ENCODE peak calls at places on chromosome 3, in four cellular contexts. N, P, Q and L are unnamed samples.

GRCh38 chr3:177810162-177810623 is 612.9 kb upstream of the TBL1XR1 start:
- DNase-seq in N (no peak), P (no peak), Q (peak; percentile 81), L (peak; percentile 98)

GRCh38 chr3:65836047-65836446 is 202.7 kb downstream of the MAGI1 start:
- DNase-seq in N (no peak), P (no peak), Q (peak; percentile 26), L (no peak)

GRCh38 chr3:125104639-125105038 is 48.8 kb upstream of the HEG1 start:
- DNase-seq in N (no peak), P (no peak), Q (no peak), L (no peak)

GRCh38 chr3:193207290-193207689 is 33.7 kb upstream of the PLAAT1 start:
- DNase-seq in N (no peak), P (no peak), Q (no peak), L (no peak)

GRCh38 chr3:151351216-151351615 is 21.9 kb upstream of the P2RY13 start:
- DNase-seq in N (no peak), P (no peak), Q (no peak), L (no peak)

GRCh38 chr3:31159331-31160039 is 265.0 kb upstream of the GADL1 start:
- DNase-seq in N (no peak), P (no peak), Q (no peak), L (no peak)

GRCh38 chr3:117104381-117104780 is 394.8 kb downstream of the TUSC7 start:
- DNase-seq in N (no peak), P (no peak), Q (peak; percentile 30), L (no peak)

GRCh38 chr3:194161181-194162045 is 25.5 kb downstream of the HES1 start:
- DNase-seq in N (peak; percentile 72), P (peak; percentile 77), Q (no peak), L (no peak)

GRCh38 chr3:148433665-148434064 is 264.0 kb upstream of the AGTR1 start:
- DNase-seq in N (no peak), P (no peak), Q (no peak), L (no peak)

GRCh38 chr3:23071306-23071705 is 131.8 kb upstream of the UBE2E2 start:
- DNase-seq in N (no peak), P (no peak), Q (no peak), L (no peak)

GRCh38 chr3:182058488-182058887 is 346.8 kb downstream of the SOX2 start:
- DNase-seq in N (no peak), P (no peak), Q (no peak), L (no peak)

GRCh38 chr3:46668591-46668990 is 24.9 kb downstream of the ALS2CL start:
- DNase-seq in N (peak; percentile 28), P (no peak), Q (no peak), L (no peak)

GRCh38 chr3:17967953-17968352 is 225.5 kb upstream of the TBC1D5 start:
- DNase-seq in N (no peak), P (no peak), Q (no peak), L (no peak)

GRCh38 chr3:36455406-36455805 is 75.1 kb downstream of the STAC start:
- DNase-seq in N (no peak), P (no peak), Q (no peak), L (no peak)

GRCh38 chr3:17605032-17605431 is 137.4 kb downstream of the TBC1D5 start:
- DNase-seq in N (no peak), P (no peak), Q (peak; percentile 73), L (no peak)

GRCh38 chr3:50326182-50326541 is 1.9 kb downstream of the TUSC2 start:
- DNase-seq in N (no peak), P (no peak), Q (no peak), L (no peak)
- H3K4me3 ChIP-seq in N (no peak overlapping the region), P (no peak overlapping the region), Q (no peak overlapping the region), L (no peak overlapping the region)

GRCh38 chr3:5304789-5305680 is 117.5 kb downstream of the EDEM1 start:
- DNase-seq in N (peak; percentile 87), P (peak; percentile 66), Q (no peak), L (peak; percentile 11)
- TF ChIP-seq CTCF in N (peak; percentile 91), P (peak; percentile 66), Q (peak; percentile 58), L (peak; percentile 81)

DNA sequence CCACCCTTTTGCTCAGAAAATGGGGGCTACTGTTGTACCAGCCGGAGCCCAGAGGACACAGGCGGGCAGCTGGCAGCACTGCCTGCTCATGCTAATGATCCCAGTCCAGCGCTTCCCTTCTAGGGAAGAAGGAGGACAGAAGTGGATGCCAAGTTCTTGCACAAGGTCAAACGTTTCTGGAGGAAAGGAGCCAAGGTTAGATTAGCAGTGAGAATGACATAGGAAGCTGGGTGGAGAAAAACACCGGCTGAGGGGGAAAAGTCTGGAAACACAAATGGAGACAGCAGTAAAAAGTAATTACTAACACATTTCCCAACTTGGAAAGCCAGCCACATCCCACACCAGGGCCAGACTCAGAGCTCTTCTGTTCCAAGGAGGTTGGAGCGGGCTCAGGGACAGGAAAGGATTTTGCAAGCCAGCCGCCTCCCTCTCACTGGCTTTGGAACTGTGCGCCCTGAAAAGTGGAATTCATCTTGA is 133.8 kb downstream of the CD47 start:
- DNase-seq in N (no peak), P (peak; percentile 64), Q (peak; percentile 78), L (no peak)
- H3K4me3 ChIP-seq in N (peak overlapping the region; percentile 27), P (no peak overlapping the region), Q (peak overlapping the region; percentile 48), L (no peak overlapping the region)

GRCh38 chr3:52845691-52846426 is 11.0 kb upstream of the MUSTN1 start:
- DNase-seq in N (peak; percentile 61), P (no peak), Q (no peak), L (no peak)
- TF ChIP-seq CTCF in N (peak; percentile 64), P (peak; percentile 19), Q (peak; percentile 24), L (peak; percentile 17)

GRCh38 chr3:135197246-135197645 is 402.2 kb downstream of the EPHB1 start:
- DNase-seq in N (no peak), P (no peak), Q (no peak), L (no peak)
- H3K4me3 ChIP-seq in N (no peak overlapping the region), P (no peak overlapping the region), Q (no peak overlapping the region), L (no peak overlapping the region)

GRCh38 chr3:1087066-1087555 is 5.7 kb upstream of the CNTN6 start:
- DNase-seq in N (no peak), P (peak; percentile 49), Q (peak; percentile 2), L (no peak)
- TF ChIP-seq CTCF in N (peak; percentile 65), P (no peak), Q (no peak), L (peak; percentile 24)

DNA sequence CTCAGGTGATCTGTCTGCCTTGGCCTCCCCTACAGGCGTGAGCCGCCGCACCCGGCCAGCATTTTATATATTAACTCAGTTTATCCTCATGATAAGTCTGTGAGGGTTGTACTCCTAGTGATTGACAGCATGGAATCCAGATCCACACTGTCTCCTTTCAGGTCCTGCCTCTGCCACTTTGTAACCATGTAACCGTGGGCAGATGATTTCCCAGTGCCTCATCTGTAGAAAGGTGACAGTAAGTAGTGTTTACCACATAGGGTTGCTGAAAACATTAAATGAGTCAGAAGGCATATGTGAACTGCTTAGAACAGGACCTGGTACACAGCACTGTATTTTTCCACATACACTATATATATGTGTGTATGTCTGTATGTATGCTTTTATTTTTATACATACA is 2.4 kb downstream of the FYTTD1 start:
- DNase-seq in N (no peak), P (no peak), Q (no peak), L (no peak)
- H3K4me3 ChIP-seq in N (no peak overlapping the region), P (no peak overlapping the region), Q (peak overlapping the region; percentile 7), L (peak overlapping the region; percentile 76)

GRCh38 chr3:189990826-189991225 is 129.9 kb downstream of the P3H2 start:
- DNase-seq in N (no peak), P (no peak), Q (no peak), L (no peak)
- TF ChIP-seq CTCF in N (no peak), P (no peak), Q (no peak), L (no peak)

GRCh38 chr3:69901802-69902201 is 97.7 kb upstream of the SAMMSON start:
- DNase-seq in N (no peak), P (no peak), Q (no peak), L (no peak)

GRCh38 chr3:69902386-69902785 is 97.1 kb upstream of the SAMMSON start:
- DNase-seq in N (no peak), P (no peak), Q (no peak), L (no peak)

GRCh38 chr3:69906351-69906966 is 93.1 kb upstream of the SAMMSON start:
- DNase-seq in N (no peak), P (no peak), Q (no peak), L (no peak)

GRCh38 chr3:69913422-69913821 is 86.1 kb upstream of the SAMMSON start:
- DNase-seq in N (no peak), P (no peak), Q (no peak), L (no peak)

GRCh38 chr3:69907554-69907953 is 92.0 kb upstream of the SAMMSON start:
- DNase-seq in N (no peak), P (no peak), Q (no peak), L (no peak)
- H3K4me3 ChIP-seq in N (no peak overlapping the region), P (no peak overlapping the region), Q (no peak overlapping the region), L (no peak overlapping the region)

GRCh38 chr3:169604568-169604967 is 58.9 kb downstream of the MECOM start:
- DNase-seq in N (peak; percentile 52), P (no peak), Q (no peak), L (no peak)
- TF ChIP-seq CTCF in N (peak; percentile 72), P (no peak), Q (peak; percentile 5), L (peak; percentile 35)